ENCODE peak calls at places on chromosomes 16 and 17, in six cellular contexts. One of them, this sample, is unnamed.

GRCh38 chr17:75996665-75997590 is 3.7 kb upstream of the CDK3 start:
- DNase-seq in amniotic stem cell: no peak
- DNase-seq in GM18507: peak; percentile 35
- DNase-seq in left cardiac atrium: no peak
- DNase-seq in iris pigment epithelial cell: peak; percentile 73
- DNase-seq in fibroblast of the conjunctiva: no peak
- DNase-seq in this sample: peak; percentile 77

GRCh38 chr16:80176114-80176513 is 364.7 kb upstream of the DYNLRB2 start:
- DNase-seq in amniotic stem cell: no peak
- DNase-seq in GM18507: no peak
- DNase-seq in left cardiac atrium: no peak
- DNase-seq in iris pigment epithelial cell: no peak
- DNase-seq in fibroblast of the conjunctiva: no peak
- DNase-seq in this sample: peak; percentile 82

GRCh38 chr17:43015579-43015978 is 6.6 kb downstream of the VAT1 start:
- DNase-seq in amniotic stem cell: no peak
- DNase-seq in GM18507: no peak
- DNase-seq in left cardiac atrium: peak; percentile 87
- DNase-seq in iris pigment epithelial cell: no peak
- DNase-seq in fibroblast of the conjunctiva: no peak
- DNase-seq in this sample: peak; percentile 48

GRCh38 chr16:46973457-46974324 is at the start of gene DNAJA2:
- DNase-seq in amniotic stem cell: peak; percentile 82
- DNase-seq in GM18507: peak; percentile 86
- DNase-seq in left cardiac atrium: peak; percentile 95
- DNase-seq in iris pigment epithelial cell: peak; percentile 90
- DNase-seq in fibroblast of the conjunctiva: peak; percentile 60
- DNase-seq in this sample: peak; percentile 83

GRCh38 chr16:2776500-2777139 is 460 bp downstream of the ELOB start:
- DNase-seq in amniotic stem cell: no peak
- DNase-seq in GM18507: no peak
- DNase-seq in left cardiac atrium: peak; percentile 38
- DNase-seq in iris pigment epithelial cell: peak; percentile 18
- DNase-seq in fibroblast of the conjunctiva: no peak
- DNase-seq in this sample: peak; percentile 25

GRCh38 chr16:31148896-31149295 is 970 bp downstream of the PRSS36 start:
- DNase-seq in amniotic stem cell: no peak
- DNase-seq in GM18507: no peak
- DNase-seq in left cardiac atrium: no peak
- DNase-seq in iris pigment epithelial cell: no peak
- DNase-seq in fibroblast of the conjunctiva: no peak
- DNase-seq in this sample: no peak

GRCh38 chr17:45293413-45294211 is 23.2 kb downstream of the MAP3K14 start:
- DNase-seq in amniotic stem cell: peak; percentile 65
- DNase-seq in GM18507: no peak
- DNase-seq in left cardiac atrium: peak; percentile 90
- DNase-seq in iris pigment epithelial cell: peak; percentile 92
- DNase-seq in fibroblast of the conjunctiva: peak; percentile 87
- DNase-seq in this sample: peak; percentile 98

GRCh38 chr16:760498-761343 is at the start of gene MSLN:
- DNase-seq in amniotic stem cell: no peak
- DNase-seq in GM18507: no peak
- DNase-seq in left cardiac atrium: peak; percentile 46
- DNase-seq in iris pigment epithelial cell: no peak
- DNase-seq in fibroblast of the conjunctiva: no peak
- DNase-seq in this sample: peak; percentile 70

GRCh38 chr17:75822119-75822799 is 21.9 kb downstream of the UNC13D start:
- DNase-seq in amniotic stem cell: no peak
- DNase-seq in GM18507: no peak
- DNase-seq in left cardiac atrium: no peak
- DNase-seq in iris pigment epithelial cell: no peak
- DNase-seq in fibroblast of the conjunctiva: no peak
- DNase-seq in this sample: no peak

GRCh38 chr16:23676924-23677480 is 1.7 kb upstream of the PLK1 start:
- DNase-seq in amniotic stem cell: no peak
- DNase-seq in GM18507: no peak
- DNase-seq in left cardiac atrium: no peak
- DNase-seq in iris pigment epithelial cell: no peak
- DNase-seq in fibroblast of the conjunctiva: no peak
- DNase-seq in this sample: no peak

GRCh38 chr17:259341-259976 is 78.0 kb upstream of the DOC2B start:
- DNase-seq in amniotic stem cell: no peak
- DNase-seq in GM18507: no peak
- DNase-seq in left cardiac atrium: peak; percentile 18
- DNase-seq in iris pigment epithelial cell: no peak
- DNase-seq in fibroblast of the conjunctiva: no peak
- DNase-seq in this sample: no peak

GRCh38 chr16:89371968-89372634 is 118.3 kb downstream of the ANKRD11 start:
- DNase-seq in amniotic stem cell: no peak
- DNase-seq in GM18507: no peak
- DNase-seq in left cardiac atrium: no peak
- DNase-seq in iris pigment epithelial cell: peak; percentile 78
- DNase-seq in fibroblast of the conjunctiva: no peak
- DNase-seq in this sample: no peak

GRCh38 chr16:12539185-12539929 is 264.3 kb downstream of the CPPED1 start:
- DNase-seq in amniotic stem cell: no peak
- DNase-seq in GM18507: peak; percentile 14
- DNase-seq in left cardiac atrium: no peak
- DNase-seq in iris pigment epithelial cell: peak; percentile 68
- DNase-seq in fibroblast of the conjunctiva: no peak
- DNase-seq in this sample: peak; percentile 92

GRCh38 chr16:48277158-48277557 is 29.8 kb upstream of the ABCC11 start:
- DNase-seq in amniotic stem cell: no peak
- DNase-seq in GM18507: no peak
- DNase-seq in left cardiac atrium: no peak
- DNase-seq in iris pigment epithelial cell: no peak
- DNase-seq in fibroblast of the conjunctiva: no peak
- DNase-seq in this sample: peak; percentile 20

GRCh38 chr17:17551361-17551760 is 40.1 kb downstream of the PEMT start:
- DNase-seq in amniotic stem cell: no peak
- DNase-seq in GM18507: no peak
- DNase-seq in left cardiac atrium: peak; percentile 78
- DNase-seq in iris pigment epithelial cell: no peak
- DNase-seq in fibroblast of the conjunctiva: no peak
- DNase-seq in this sample: no peak

GRCh38 chr17:20935740-20936139 is 107.1 kb downstream of the USP22 start:
- DNase-seq in amniotic stem cell: peak; percentile 48
- DNase-seq in GM18507: no peak
- DNase-seq in left cardiac atrium: no peak
- DNase-seq in iris pigment epithelial cell: peak; percentile 89
- DNase-seq in fibroblast of the conjunctiva: peak; percentile 45
- DNase-seq in this sample: peak; percentile 76

GRCh38 chr16:72657791-72658190 is 390.1 kb downstream of the ZFHX3 start:
- DNase-seq in amniotic stem cell: no peak
- DNase-seq in GM18507: no peak
- DNase-seq in left cardiac atrium: no peak
- DNase-seq in iris pigment epithelial cell: no peak
- DNase-seq in fibroblast of the conjunctiva: no peak
- DNase-seq in this sample: no peak

GRCh38 chr16:3274490-3274889 is 8.8 kb upstream of the ZNF263 start:
- DNase-seq in amniotic stem cell: no peak
- DNase-seq in GM18507: no peak
- DNase-seq in left cardiac atrium: no peak
- DNase-seq in iris pigment epithelial cell: peak; percentile 45
- DNase-seq in fibroblast of the conjunctiva: no peak
- DNase-seq in this sample: peak; percentile 64

GRCh38 chr16:138049-138417 is 440 bp downstream of the NPRL3 start:
- DNase-seq in amniotic stem cell: no peak
- DNase-seq in GM18507: no peak
- DNase-seq in left cardiac atrium: no peak
- DNase-seq in iris pigment epithelial cell: no peak
- DNase-seq in fibroblast of the conjunctiva: no peak
- DNase-seq in this sample: no peak

GRCh38 chr17:82941021-82942001 is 101.5 kb upstream of the ZNF750 start:
- DNase-seq in amniotic stem cell: no peak
- DNase-seq in GM18507: no peak
- DNase-seq in left cardiac atrium: peak; percentile 14
- DNase-seq in iris pigment epithelial cell: no peak
- DNase-seq in fibroblast of the conjunctiva: no peak
- DNase-seq in this sample: no peak

GRCh38 chr17:7393613-7394451 is 493 bp downstream of the PLSCR3 start:
- DNase-seq in amniotic stem cell: no peak
- DNase-seq in GM18507: no peak
- DNase-seq in left cardiac atrium: no peak
- DNase-seq in iris pigment epithelial cell: no peak
- DNase-seq in fibroblast of the conjunctiva: no peak
- DNase-seq in this sample: peak; percentile 31

GRCh38 chr16:9047689-9048301 is 43.6 kb upstream of the HAPSTR1 start:
- DNase-seq in amniotic stem cell: peak; percentile 95
- DNase-seq in GM18507: no peak
- DNase-seq in left cardiac atrium: peak; percentile 91
- DNase-seq in iris pigment epithelial cell: peak; percentile 99
- DNase-seq in fibroblast of the conjunctiva: peak; percentile 100
- DNase-seq in this sample: peak; percentile 100

GRCh38 chr16:16183562-16183961 is 39.7 kb downstream of the ABCC6 start:
- DNase-seq in amniotic stem cell: no peak
- DNase-seq in GM18507: no peak
- DNase-seq in left cardiac atrium: no peak
- DNase-seq in iris pigment epithelial cell: no peak
- DNase-seq in fibroblast of the conjunctiva: no peak
- DNase-seq in this sample: no peak

GRCh38 chr17:78210111-78210510 is 3.9 kb upstream of the BIRC5 start:
- DNase-seq in amniotic stem cell: no peak
- DNase-seq in GM18507: no peak
- DNase-seq in left cardiac atrium: no peak
- DNase-seq in iris pigment epithelial cell: no peak
- DNase-seq in fibroblast of the conjunctiva: no peak
- DNase-seq in this sample: no peak

GRCh38 chr17:61416540-61417363 is 17.1 kb downstream of the TBX2 start:
- DNase-seq in amniotic stem cell: peak; percentile 85
- DNase-seq in GM18507: peak; percentile 68
- DNase-seq in left cardiac atrium: peak; percentile 92
- DNase-seq in iris pigment epithelial cell: peak; percentile 81
- DNase-seq in fibroblast of the conjunctiva: peak; percentile 80
- DNase-seq in this sample: peak; percentile 85

GRCh38 chr16:2142942-2143868 is 5.2 kb upstream of the RAB26 start:
- DNase-seq in amniotic stem cell: no peak
- DNase-seq in GM18507: no peak
- DNase-seq in left cardiac atrium: no peak
- DNase-seq in iris pigment epithelial cell: no peak
- DNase-seq in fibroblast of the conjunctiva: no peak
- DNase-seq in this sample: no peak

GRCh38 chr16:54194008-54194731 is 92.4 kb downstream of the IRX3 start:
- DNase-seq in amniotic stem cell: no peak
- DNase-seq in GM18507: no peak
- DNase-seq in left cardiac atrium: peak; percentile 82
- DNase-seq in iris pigment epithelial cell: peak; percentile 59
- DNase-seq in fibroblast of the conjunctiva: peak; percentile 37
- DNase-seq in this sample: peak; percentile 59

GRCh38 chr17:19250421-19251141 is 13.4 kb downstream of the EPN2 start:
- DNase-seq in amniotic stem cell: no peak
- DNase-seq in GM18507: no peak
- DNase-seq in left cardiac atrium: peak; percentile 69
- DNase-seq in iris pigment epithelial cell: no peak
- DNase-seq in fibroblast of the conjunctiva: no peak
- DNase-seq in this sample: no peak

GRCh38 chr17:68627956-68628355 is 26.8 kb upstream of the FAM20A start:
- DNase-seq in amniotic stem cell: no peak
- DNase-seq in GM18507: no peak
- DNase-seq in left cardiac atrium: no peak
- DNase-seq in iris pigment epithelial cell: no peak
- DNase-seq in fibroblast of the conjunctiva: no peak
- DNase-seq in this sample: no peak

GRCh38 chr17:64984776-64985521 is 65.7 kb upstream of the LRRC37A3 start:
- DNase-seq in amniotic stem cell: no peak
- DNase-seq in GM18507: no peak
- DNase-seq in left cardiac atrium: no peak
- DNase-seq in iris pigment epithelial cell: peak; percentile 72
- DNase-seq in fibroblast of the conjunctiva: no peak
- DNase-seq in this sample: peak; percentile 83

GRCh38 chr16:58462997-58463891 is 36.7 kb upstream of the NDRG4 start:
- DNase-seq in amniotic stem cell: no peak
- DNase-seq in GM18507: no peak
- DNase-seq in left cardiac atrium: peak; percentile 57
- DNase-seq in iris pigment epithelial cell: no peak
- DNase-seq in fibroblast of the conjunctiva: no peak
- DNase-seq in this sample: no peak

GRCh38 chr16:60989592-60989991 is 1046.6 kb downstream of the CDH8 start:
- DNase-seq in amniotic stem cell: no peak
- DNase-seq in GM18507: no peak
- DNase-seq in left cardiac atrium: no peak
- DNase-seq in iris pigment epithelial cell: no peak
- DNase-seq in fibroblast of the conjunctiva: no peak
- DNase-seq in this sample: peak; percentile 34

GRCh38 chr17:77478899-77479298 is 338.1 kb downstream of the SEC14L1 start:
- DNase-seq in amniotic stem cell: no peak
- DNase-seq in GM18507: no peak
- DNase-seq in left cardiac atrium: no peak
- DNase-seq in iris pigment epithelial cell: no peak
- DNase-seq in fibroblast of the conjunctiva: no peak
- DNase-seq in this sample: no peak

GRCh38 chr16:53372942-53373871 is 61.1 kb upstream of the RBL2 start:
- DNase-seq in amniotic stem cell: no peak
- DNase-seq in GM18507: no peak
- DNase-seq in left cardiac atrium: no peak
- DNase-seq in iris pigment epithelial cell: no peak
- DNase-seq in fibroblast of the conjunctiva: no peak
- DNase-seq in this sample: no peak

GRCh38 chr16:68273896-68274295 is 9.6 kb downstream of the SLC7A6 start:
- DNase-seq in amniotic stem cell: no peak
- DNase-seq in GM18507: no peak
- DNase-seq in left cardiac atrium: no peak
- DNase-seq in iris pigment epithelial cell: no peak
- DNase-seq in fibroblast of the conjunctiva: no peak
- DNase-seq in this sample: no peak

GRCh38 chr16:72264776-72265175 is 92.8 kb upstream of the PMFBP1 start:
- DNase-seq in amniotic stem cell: no peak
- DNase-seq in GM18507: no peak
- DNase-seq in left cardiac atrium: no peak
- DNase-seq in iris pigment epithelial cell: no peak
- DNase-seq in fibroblast of the conjunctiva: no peak
- DNase-seq in this sample: no peak

This sample was measured in M059J.